ENCODE peak calls at places on chromosomes 12 and 14, in seven cellular contexts. Z, O, E, N, X, G and M are unnamed samples. For H3K36me3 and H3K27me3, the result is how much of the 10 kb centered on the place peaks cover.

GRCh38 chr12:53182836-53183235 is 2.1 kb upstream of the CSAD start:
- DNase-seq in Z (no peak), O (no peak), E (no peak), N (no peak), X (no peak), G (no peak), M (no peak)

GRCh38 chr14:38507299-38507698 is 251.4 kb upstream of the CLEC14A start:
- DNase-seq in Z (no peak), O (no peak), E (no peak), N (no peak), X (no peak), G (no peak), M (no peak)

GRCh38 chr14:91892918-91893527 is 25.7 kb upstream of the TC2N start:
- DNase-seq in Z (no peak), O (peak), E (no peak), N (peak), X (no peak), G (no peak), M (peak)

GRCh38 chr12:12952036-12952435 is at the start of gene GPRC5D:
- DNase-seq in Z (no peak), O (no peak), E (no peak), N (no peak), X (no peak), G (no peak), M (no peak)

GRCh38 chr12:3596703-3597472 is 105.9 kb downstream of the PRMT8 start:
- DNase-seq in Z (no peak), O (no peak), E (no peak), N (no peak), X (no peak), G (no peak), M (no peak)

GRCh38 chr12:112192475-112192874 is 67.1 kb downstream of the TRAFD1 start:
- DNase-seq in Z (no peak), O (no peak), E (no peak), N (no peak), X (no peak), G (no peak), M (no peak)

GRCh38 chr14:102164241-102164641 is 24.5 kb downstream of the WDR20 start:
- DNase-seq in Z (no peak), O (no peak), E (no peak), N (peak), X (no peak), G (no peak), M (no peak)

GRCh38 chr14:84361476-84361875 is 1168.5 kb upstream of the FLRT2 start:
- DNase-seq in Z (no peak), O (no peak), E (no peak), N (no peak), X (no peak), G (no peak), M (no peak)

GRCh38 chr14:21467620-21468019 is 9.1 kb downstream of the RAB2B start:
- DNase-seq in Z (no peak), O (no peak), E (no peak), N (no peak), X (no peak), G (no peak), M (no peak)

GRCh38 chr14:72563676-72564075 is 330.2 kb downstream of the DPF3 start:
- DNase-seq in Z (no peak), O (no peak), E (no peak), N (no peak), X (no peak), G (no peak), M (no peak)

GRCh38 chr12:104520242-104520900 is 63.6 kb downstream of the CHST11 start:
- DNase-seq in Z (no peak), O (peak), E (no peak), N (no peak), X (no peak), G (no peak), M (no peak)

GRCh38 chr14:106874365-106874764 is 1348.0 kb downstream of the TMEM121 start:
- DNase-seq in Z (no peak), O (no peak), E (no peak), N (no peak), X (peak), G (no peak), M (no peak)

GRCh38 chr14:24535737-24536136 is 27.7 kb upstream of the CMA1 start:
- DNase-seq in Z (no peak), O (no peak), E (no peak), N (no peak), X (no peak), G (no peak), M (no peak)

GRCh38 chr12:68007023-68007422 is 17.8 kb downstream of the IFNG-AS1 start:
- DNase-seq in Z (no peak), O (no peak), E (no peak), N (no peak), X (no peak), G (no peak), M (no peak)

GRCh38 chr12:29427964-29428363 is 47.0 kb upstream of the ERGIC2 start:
- DNase-seq in Z (no peak), O (peak), E (no peak), N (peak), X (no peak), G (no peak), M (peak)

GRCh38 chr14:51219473-51220448 is 20.3 kb upstream of the TMX1 start:
- DNase-seq in Z (peak), O (no peak), E (no peak), N (peak), X (no peak), G (no peak), M (no peak)

GRCh38 chr14:61965030-61965745 is 203.0 kb downstream of the SNAPC1 start:
- DNase-seq in Z (no peak), O (no peak), E (no peak), N (no peak), X (no peak), G (no peak), M (no peak)

GRCh38 chr14:59161571-59162175 is 26.8 kb upstream of the DAAM1 start:
- DNase-seq in Z (no peak), O (no peak), E (no peak), N (no peak), X (no peak), G (no peak), M (peak)

GRCh38 chr12:112905451-112906089 is 1.2 kb upstream of the OAS1 start:
- DNase-seq in Z (peak), O (no peak), E (no peak), N (no peak), X (no peak), G (no peak), M (no peak)

GRCh38 chr14:91058017-91058675 is 2.3 kb downstream of the RPS6KA5 start:
- DNase-seq in Z (no peak), O (no peak), E (no peak), N (no peak), X (no peak), G (no peak), M (no peak)

GRCh38 chr12:74984631-74985030 is 225.0 kb downstream of the KCNC2 start:
- DNase-seq in Z (no peak), O (no peak), E (no peak), N (no peak), X (no peak), G (no peak), M (no peak)

GRCh38 chr12:26014085-26014484 is 55.6 kb downstream of the RASSF8 start:
- DNase-seq in Z (no peak), O (no peak), E (no peak), N (no peak), X (no peak), G (no peak), M (no peak)

GRCh38 chr12:1496162-1496925 is 98.0 kb downstream of the FBXL14 start:
- DNase-seq in Z (no peak), O (no peak), E (no peak), N (no peak), X (no peak), G (no peak), M (no peak)

GRCh38 chr14:55448146-55448614 is 7.8 kb upstream of the TBPL2 start:
- DNase-seq in Z (peak), O (no peak), E (no peak), N (peak), X (no peak), G (no peak), M (no peak)

GRCh38 chr12:1913377-1914115 is 4.9 kb downstream of the CACNA2D4 start:
- DNase-seq in Z (peak), O (peak), E (peak), N (peak), X (peak), G (no peak), M (peak)

GRCh38 chr12:47458273-47458672 is 247.6 kb downstream of the RPAP3 start:
- DNase-seq in Z (no peak), O (no peak), E (no peak), N (no peak), X (no peak), G (no peak), M (no peak)

GRCh38 chr12:15520083-15520482 is 197.8 kb downstream of the PTPRO start:
- DNase-seq in Z (no peak), O (no peak), E (no peak), N (no peak), X (no peak), G (no peak), M (peak)

GRCh38 chr14:22850944-22851790 is 14.8 kb downstream of the MMP14 start:
- DNase-seq in Z (peak), O (no peak), E (peak), N (no peak), X (no peak), G (no peak), M (peak)

GRCh38 chr12:101117842-101118241 is 92.2 kb downstream of the SLC5A8 start:
- DNase-seq in Z (no peak), O (no peak), E (no peak), N (no peak), X (no peak), G (no peak), M (no peak)

DNA sequence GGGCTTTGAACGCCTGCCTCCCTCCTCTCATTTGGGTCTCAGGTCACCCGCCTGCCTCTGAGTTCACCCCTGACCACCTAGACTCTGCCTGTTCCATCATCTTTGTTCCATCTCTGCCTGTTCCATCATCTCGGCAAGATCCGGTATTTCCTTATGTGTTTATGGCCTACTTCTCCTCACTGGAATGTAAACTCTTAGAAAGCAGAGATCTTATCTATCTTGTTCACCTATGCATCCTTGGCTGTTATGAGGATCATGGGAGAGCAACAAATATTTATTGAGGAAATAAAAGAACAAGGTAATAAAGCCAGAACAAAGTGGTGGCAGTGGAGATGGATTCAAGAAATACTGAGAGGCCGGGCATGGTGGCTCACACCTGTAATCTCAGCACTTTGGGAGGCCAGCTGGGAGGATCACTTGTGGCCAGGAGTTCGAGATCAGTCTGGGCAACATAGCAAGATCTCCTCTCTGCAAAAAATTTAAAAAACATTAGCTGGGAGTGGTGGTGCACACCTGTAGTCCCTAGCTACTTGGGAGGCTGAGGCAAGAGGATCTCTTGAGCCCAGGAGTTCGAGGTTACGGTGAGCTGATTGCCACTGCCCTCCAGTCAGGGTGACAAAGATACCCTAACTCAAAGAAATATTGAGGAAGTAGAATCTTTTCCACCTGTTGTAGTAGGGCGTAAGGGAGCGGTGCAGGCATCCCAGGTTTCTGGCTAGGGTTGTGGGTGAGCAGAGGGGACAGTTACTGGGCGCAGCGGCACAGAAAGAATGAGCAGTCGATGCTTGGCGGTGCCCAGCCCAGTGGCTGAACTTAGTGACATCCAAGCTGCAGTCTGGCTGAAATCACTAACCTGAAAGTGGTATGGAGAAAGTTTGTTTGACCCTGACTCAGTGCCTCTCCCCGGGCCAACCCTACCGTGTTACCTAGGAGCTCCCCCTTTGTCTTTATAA is 1.7 kb upstream of the KLC1 start:
- DNase-seq in Z (no peak), O (no peak), E (no peak), N (no peak), X (no peak), G (no peak), M (no peak)
- H3K4me3 ChIP-seq in Z (no peak), O (no peak), E (no peak), N (no peak), X (no peak), G (no peak), M (no peak)

GRCh38 chr14:105142651-105143450 is 25.7 kb downstream of the JAG2 start:
- DNase-seq in Z (no peak), O (peak), E (no peak), N (no peak), X (no peak), G (no peak), M (peak)
- H3K36me3 ChIP-seq in Z (under half), O (under half), E (under half), N (under half), X (under half), G (under half), M (under half)

GRCh38 chr12:57127710-57128518 is at the start of gene LRP1:
- DNase-seq in Z (peak), O (peak), E (peak), N (peak), X (peak), G (peak), M (peak)
- H3K27me3 ChIP-seq in Z (under half), O (under half), E (under half), N (under half), X (under half), G (under half), M (under half)

DNA sequence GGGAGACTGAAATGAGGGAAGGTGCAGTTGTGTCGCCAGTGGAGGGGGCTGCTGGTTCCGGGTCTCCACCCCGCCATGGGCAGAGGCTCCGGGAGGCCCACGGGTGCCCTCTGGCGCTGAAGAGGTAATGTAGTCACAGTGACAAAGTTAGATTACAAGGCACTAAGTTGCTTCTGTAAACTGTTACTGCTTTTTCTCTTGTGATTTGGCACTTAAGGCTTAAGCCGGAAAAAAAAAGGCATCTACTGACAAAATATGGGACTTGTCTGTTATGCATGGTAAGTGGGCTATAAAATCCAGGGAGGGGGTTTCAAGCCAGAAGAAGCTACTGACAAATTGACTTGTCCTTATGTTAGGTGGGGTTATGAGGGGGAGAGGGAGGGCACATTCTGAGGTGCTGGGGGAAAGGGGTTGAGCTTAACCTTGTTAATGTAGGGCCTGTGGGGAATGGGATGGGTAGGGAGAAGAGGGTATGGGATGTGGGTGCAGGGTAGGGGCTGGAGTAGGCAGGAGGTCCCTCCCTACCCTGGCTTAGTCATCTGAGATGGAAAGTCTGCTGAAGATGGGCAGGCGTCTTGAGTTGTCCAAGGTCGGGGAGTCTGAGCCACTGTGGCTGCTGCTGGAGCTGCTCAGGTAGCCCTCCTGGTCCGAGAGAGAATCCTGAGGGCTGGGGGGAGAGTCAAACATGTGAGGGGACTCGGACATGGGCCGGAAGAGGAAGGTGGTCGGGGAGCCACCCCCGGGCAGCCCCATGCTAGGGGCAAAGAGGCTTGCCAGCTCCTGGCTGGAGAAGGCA is 3.7 kb downstream of the ZFP36L1 start:
- DNase-seq in Z (peak), O (peak), E (peak), N (peak), X (peak), G (peak), M (peak)
- H3K4me3 ChIP-seq in Z (peak), O (no peak), E (peak), N (no peak), X (no peak), G (peak), M (peak)